ENCODE peak calls at places on chromosomes 16 and 17, in ten cellular contexts. One of them, this sample, is unnamed. For H3K4me1, the result is how much of the 10 kb centered on the place peaks cover.

GRCh38 chr16:56227936-56228335 is 36.6 kb downstream of the GNAO1 start:
- DNase-seq in psoas muscle: no peak
- DNase-seq in lung: no peak
- DNase-seq in OCI-LY7: no peak
- DNase-seq in pancreas: no peak
- DNase-seq in endodermal cell: no peak
- DNase-seq in CD8-positive, alpha-beta T cell: no peak
- DNase-seq in tibial nerve: no peak
- DNase-seq in mammary epithelial cell: no peak
- DNase-seq in colonic mucosa: no peak
- DNase-seq in this sample: no peak

GRCh38 chr16:51825740-51826139 is 674.7 kb upstream of the SALL1 start:
- DNase-seq in psoas muscle: no peak
- DNase-seq in colonic mucosa: no peak
- DNase-seq in OCI-LY7: no peak
- DNase-seq in mammary epithelial cell: no peak
- DNase-seq in CD8-positive, alpha-beta T cell: no peak
- DNase-seq in endodermal cell: no peak
- DNase-seq in lung: no peak
- DNase-seq in pancreas: no peak
- DNase-seq in tibial nerve: no peak
- DNase-seq in this sample: no peak

GRCh38 chr17:16971458-16972338 is at the start of gene TNFRSF13B:
- DNase-seq in pancreas: no peak
- DNase-seq in OCI-LY7: peak
- DNase-seq in CD8-positive, alpha-beta T cell: no peak
- DNase-seq in lung: no peak
- DNase-seq in endodermal cell: peak
- DNase-seq in colonic mucosa: no peak
- DNase-seq in psoas muscle: no peak
- DNase-seq in tibial nerve: no peak
- DNase-seq in mammary epithelial cell: no peak
- DNase-seq in this sample: no peak

GRCh38 chr17:35729405-35729833 is 2.0 kb upstream of the RASL10B start:
- DNase-seq in OCI-LY7: no peak
- DNase-seq in psoas muscle: no peak
- DNase-seq in endodermal cell: peak
- DNase-seq in CD8-positive, alpha-beta T cell: no peak
- DNase-seq in lung: no peak
- DNase-seq in mammary epithelial cell: no peak
- DNase-seq in colonic mucosa: no peak
- DNase-seq in pancreas: no peak
- DNase-seq in tibial nerve: no peak
- DNase-seq in this sample: no peak

GRCh38 chr17:74485841-74486240 is 19.4 kb downstream of the CD300A start:
- DNase-seq in CD8-positive, alpha-beta T cell: no peak
- DNase-seq in mammary epithelial cell: no peak
- DNase-seq in pancreas: no peak
- DNase-seq in OCI-LY7: no peak
- DNase-seq in tibial nerve: no peak
- DNase-seq in psoas muscle: no peak
- DNase-seq in lung: no peak
- DNase-seq in endodermal cell: peak
- DNase-seq in colonic mucosa: no peak
- DNase-seq in this sample: no peak

GRCh38 chr17:77644981-77645380 is 313.5 kb upstream of the TNRC6C start:
- DNase-seq in psoas muscle: peak
- DNase-seq in pancreas: no peak
- DNase-seq in lung: no peak
- DNase-seq in OCI-LY7: no peak
- DNase-seq in endodermal cell: peak
- DNase-seq in tibial nerve: no peak
- DNase-seq in colonic mucosa: no peak
- DNase-seq in mammary epithelial cell: no peak
- DNase-seq in CD8-positive, alpha-beta T cell: peak
- DNase-seq in this sample: no peak

GRCh38 chr16:48057085-48057484 is 98.7 kb downstream of the ABCC12 start:
- DNase-seq in OCI-LY7: no peak
- DNase-seq in mammary epithelial cell: no peak
- DNase-seq in pancreas: no peak
- DNase-seq in colonic mucosa: no peak
- DNase-seq in endodermal cell: no peak
- DNase-seq in lung: no peak
- DNase-seq in tibial nerve: no peak
- DNase-seq in psoas muscle: no peak
- DNase-seq in CD8-positive, alpha-beta T cell: no peak
- DNase-seq in this sample: no peak

GRCh38 chr16:28609631-28610594 is at the start of gene SULT1A1:
- DNase-seq in endodermal cell: peak
- DNase-seq in pancreas: peak
- DNase-seq in colonic mucosa: peak
- DNase-seq in lung: peak
- DNase-seq in psoas muscle: peak
- DNase-seq in OCI-LY7: no peak
- DNase-seq in mammary epithelial cell: peak
- DNase-seq in tibial nerve: peak
- DNase-seq in CD8-positive, alpha-beta T cell: no peak
- DNase-seq in this sample: peak

GRCh38 chr16:22625948-22626347 is 115.3 kb downstream of the NPIPB5 start:
- DNase-seq in CD8-positive, alpha-beta T cell: no peak
- DNase-seq in endodermal cell: no peak
- DNase-seq in colonic mucosa: no peak
- DNase-seq in lung: no peak
- DNase-seq in tibial nerve: no peak
- DNase-seq in pancreas: no peak
- DNase-seq in mammary epithelial cell: peak
- DNase-seq in psoas muscle: no peak
- DNase-seq in OCI-LY7: no peak
- DNase-seq in this sample: no peak

GRCh38 chr16:15682105-15682570 is 32.1 kb downstream of the NDE1 start:
- DNase-seq in colonic mucosa: no peak
- DNase-seq in psoas muscle: peak
- DNase-seq in tibial nerve: peak
- DNase-seq in pancreas: no peak
- DNase-seq in lung: no peak
- DNase-seq in OCI-LY7: peak
- DNase-seq in mammary epithelial cell: peak
- DNase-seq in CD8-positive, alpha-beta T cell: peak
- DNase-seq in endodermal cell: peak
- DNase-seq in this sample: peak

GRCh38 chr16:65509172-65509571 is 387.3 kb upstream of the CDH11 start:
- DNase-seq in pancreas: no peak
- DNase-seq in CD8-positive, alpha-beta T cell: no peak
- DNase-seq in mammary epithelial cell: peak
- DNase-seq in tibial nerve: no peak
- DNase-seq in psoas muscle: no peak
- DNase-seq in colonic mucosa: no peak
- DNase-seq in lung: no peak
- DNase-seq in endodermal cell: no peak
- DNase-seq in OCI-LY7: no peak
- DNase-seq in this sample: no peak

DNA sequence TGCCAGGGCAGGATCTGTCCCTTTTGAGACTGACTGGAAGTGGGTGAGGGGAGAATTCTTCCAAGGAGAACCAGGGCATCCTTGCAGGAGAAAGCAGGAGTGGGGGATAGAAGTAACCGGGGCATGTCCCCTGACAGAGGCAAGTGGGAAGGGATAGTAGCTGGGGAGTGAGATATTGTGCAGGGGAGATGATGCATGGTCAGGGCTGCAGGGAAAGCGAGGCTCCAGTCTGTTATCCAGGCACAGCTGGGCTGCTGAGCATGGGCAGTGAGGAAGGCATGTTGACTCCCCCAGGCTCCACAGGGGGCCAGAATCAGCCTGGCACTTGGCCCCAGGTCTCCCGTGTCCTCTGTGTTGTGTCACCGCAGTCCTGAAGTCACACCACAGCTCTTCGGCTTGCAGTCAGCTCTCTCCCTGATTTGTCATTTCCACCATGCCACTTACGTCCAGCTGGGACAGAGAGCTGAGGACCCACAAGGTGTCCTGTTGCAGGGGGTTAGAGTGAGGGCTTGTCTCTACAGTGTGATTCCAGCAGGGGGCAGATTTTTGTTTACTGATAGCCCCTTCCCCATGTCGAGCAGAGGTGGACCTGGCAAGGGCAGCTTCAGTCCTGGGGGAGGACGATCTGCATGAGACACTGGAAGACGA is 40.9 kb downstream of the B9D1 start:
- DNase-seq in psoas muscle: no peak
- DNase-seq in mammary epithelial cell: no peak
- DNase-seq in colonic mucosa: no peak
- DNase-seq in CD8-positive, alpha-beta T cell: no peak
- DNase-seq in OCI-LY7: no peak
- DNase-seq in endodermal cell: peak
- DNase-seq in pancreas: no peak
- DNase-seq in lung: no peak
- DNase-seq in tibial nerve: no peak
- DNase-seq in this sample: no peak
- TF ChIP-seq CTCF in psoas muscle: no peak
- TF ChIP-seq CTCF in mammary epithelial cell: no peak
- TF ChIP-seq CTCF in colonic mucosa: no peak
- TF ChIP-seq CTCF in CD8-positive, alpha-beta T cell: no peak
- TF ChIP-seq CTCF in OCI-LY7: peak
- TF ChIP-seq CTCF in endodermal cell: peak
- TF ChIP-seq CTCF in pancreas: no peak
- TF ChIP-seq CTCF in lung: no peak
- TF ChIP-seq CTCF in tibial nerve: no peak
- TF ChIP-seq CTCF in this sample: peak

GRCh38 chr16:4231886-4232285 is 10.0 kb downstream of the SRL start:
- DNase-seq in OCI-LY7: no peak
- DNase-seq in psoas muscle: no peak
- DNase-seq in tibial nerve: no peak
- DNase-seq in colonic mucosa: no peak
- DNase-seq in endodermal cell: no peak
- DNase-seq in lung: no peak
- DNase-seq in pancreas: no peak
- DNase-seq in mammary epithelial cell: no peak
- DNase-seq in CD8-positive, alpha-beta T cell: no peak
- DNase-seq in this sample: no peak
- H3K4me1 ChIP-seq in OCI-LY7: under half
- H3K4me1 ChIP-seq in psoas muscle: half or more
- H3K4me1 ChIP-seq in tibial nerve: under half
- H3K4me1 ChIP-seq in colonic mucosa: under half
- H3K4me1 ChIP-seq in endodermal cell: under half
- H3K4me1 ChIP-seq in lung: under half
- H3K4me1 ChIP-seq in pancreas: under half
- H3K4me1 ChIP-seq in mammary epithelial cell: under half
- H3K4me1 ChIP-seq in CD8-positive, alpha-beta T cell: under half
- H3K4me1 ChIP-seq in this sample: under half

DNA sequence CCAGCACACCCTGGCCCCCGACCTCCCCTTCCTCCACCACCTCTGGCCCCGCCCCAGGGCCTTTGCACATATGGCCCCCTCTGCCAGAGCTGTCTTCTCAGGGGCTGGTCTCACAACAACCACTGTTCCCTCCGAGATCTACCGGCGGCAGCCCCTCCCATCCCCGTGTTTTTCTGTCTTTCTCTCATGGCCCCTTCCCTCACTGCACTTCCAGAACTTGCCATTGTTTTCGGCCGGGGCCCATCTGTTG is 30.2 kb downstream of the ZFPM1 start:
- DNase-seq in lung: no peak
- DNase-seq in CD8-positive, alpha-beta T cell: no peak
- DNase-seq in pancreas: no peak
- DNase-seq in psoas muscle: no peak
- DNase-seq in endodermal cell: no peak
- DNase-seq in tibial nerve: no peak
- DNase-seq in colonic mucosa: no peak
- DNase-seq in mammary epithelial cell: no peak
- DNase-seq in OCI-LY7: no peak
- DNase-seq in this sample: no peak
- TF ChIP-seq CTCF in lung: no peak
- TF ChIP-seq CTCF in CD8-positive, alpha-beta T cell: no peak
- TF ChIP-seq CTCF in pancreas: no peak
- TF ChIP-seq CTCF in psoas muscle: no peak
- TF ChIP-seq CTCF in endodermal cell: no peak
- TF ChIP-seq CTCF in tibial nerve: no peak
- TF ChIP-seq CTCF in colonic mucosa: no peak
- TF ChIP-seq CTCF in mammary epithelial cell: no peak
- TF ChIP-seq CTCF in OCI-LY7: no peak
- TF ChIP-seq CTCF in this sample: no peak

GRCh38 chr17:72517413-72518237 is 396.8 kb downstream of the SOX9 start:
- DNase-seq in tibial nerve: no peak
- DNase-seq in endodermal cell: no peak
- DNase-seq in mammary epithelial cell: no peak
- DNase-seq in lung: no peak
- DNase-seq in colonic mucosa: no peak
- DNase-seq in pancreas: no peak
- DNase-seq in psoas muscle: no peak
- DNase-seq in OCI-LY7: no peak
- DNase-seq in CD8-positive, alpha-beta T cell: no peak
- DNase-seq in this sample: no peak
- H3K4me1 ChIP-seq in tibial nerve: under half
- H3K4me1 ChIP-seq in endodermal cell: under half
- H3K4me1 ChIP-seq in mammary epithelial cell: under half
- H3K4me1 ChIP-seq in lung: under half
- H3K4me1 ChIP-seq in colonic mucosa: under half
- H3K4me1 ChIP-seq in pancreas: half or more
- H3K4me1 ChIP-seq in psoas muscle: under half
- H3K4me1 ChIP-seq in OCI-LY7: under half
- H3K4me1 ChIP-seq in CD8-positive, alpha-beta T cell: under half
- H3K4me1 ChIP-seq in this sample: under half

GRCh38 chr17:48011405-48012150 is 26.0 kb downstream of the COPZ2 start:
- DNase-seq in tibial nerve: no peak
- DNase-seq in mammary epithelial cell: peak
- DNase-seq in pancreas: no peak
- DNase-seq in endodermal cell: peak
- DNase-seq in colonic mucosa: no peak
- DNase-seq in CD8-positive, alpha-beta T cell: peak
- DNase-seq in psoas muscle: no peak
- DNase-seq in OCI-LY7: peak
- DNase-seq in lung: no peak
- DNase-seq in this sample: no peak
- TF ChIP-seq CTCF in tibial nerve: no peak
- TF ChIP-seq CTCF in mammary epithelial cell: peak
- TF ChIP-seq CTCF in pancreas: no peak
- TF ChIP-seq CTCF in endodermal cell: peak
- TF ChIP-seq CTCF in colonic mucosa: peak
- TF ChIP-seq CTCF in CD8-positive, alpha-beta T cell: peak
- TF ChIP-seq CTCF in psoas muscle: peak
- TF ChIP-seq CTCF in OCI-LY7: peak
- TF ChIP-seq CTCF in lung: peak
- TF ChIP-seq CTCF in this sample: no peak

DNA sequence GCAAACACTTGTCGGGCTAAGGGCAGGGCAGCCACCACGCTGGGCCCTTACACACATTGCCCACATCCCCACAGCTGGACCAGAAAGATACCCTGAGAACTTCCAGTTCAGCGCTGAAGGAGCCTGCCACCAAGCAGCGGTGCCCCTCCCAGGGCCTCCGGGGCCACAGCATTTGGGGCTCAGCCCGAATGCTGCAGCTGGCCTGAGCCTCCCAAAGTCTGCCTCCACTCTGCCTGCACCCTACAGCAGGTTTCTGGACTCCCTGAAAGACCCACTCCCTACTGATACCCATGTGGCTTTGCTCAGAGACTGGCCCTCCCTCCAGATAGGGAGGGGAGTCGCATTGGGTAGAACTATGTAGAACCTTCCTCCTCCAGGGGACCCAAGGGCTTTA is 1.5 kb downstream of the MCRIP1 start:
- DNase-seq in OCI-LY7: peak
- DNase-seq in lung: no peak
- DNase-seq in mammary epithelial cell: no peak
- DNase-seq in tibial nerve: no peak
- DNase-seq in CD8-positive, alpha-beta T cell: no peak
- DNase-seq in psoas muscle: no peak
- DNase-seq in endodermal cell: no peak
- DNase-seq in pancreas: no peak
- DNase-seq in colonic mucosa: no peak
- DNase-seq in this sample: no peak
- H3K4me1 ChIP-seq in OCI-LY7: under half
- H3K4me1 ChIP-seq in lung: under half
- H3K4me1 ChIP-seq in mammary epithelial cell: under half
- H3K4me1 ChIP-seq in tibial nerve: half or more
- H3K4me1 ChIP-seq in CD8-positive, alpha-beta T cell: under half
- H3K4me1 ChIP-seq in psoas muscle: under half
- H3K4me1 ChIP-seq in endodermal cell: under half
- H3K4me1 ChIP-seq in pancreas: under half
- H3K4me1 ChIP-seq in colonic mucosa: under half
- H3K4me1 ChIP-seq in this sample: under half